ENCODE peak calls at places on chromosome 19, in four cellular contexts. A, L, P and C are unnamed samples.

GRCh38 chr19:19528721-19529490 is at the start of gene YJEFN3:
- DNase-seq in A (no peak), L (no peak), P (no peak), C (no peak)

GRCh38 chr19:48551437-48552302 is at the start of gene SULT2B1:
- DNase-seq in A (no peak), L (peak), P (peak), C (no peak)

GRCh38 chr19:29517412-29517811 is 8.4 kb upstream of the VSTM2B start:
- DNase-seq in A (peak), L (no peak), P (no peak), C (no peak)

GRCh38 chr19:55423225-55423967 is 15.8 kb upstream of the UBE2S start:
- DNase-seq in A (no peak), L (no peak), P (no peak), C (no peak)

GRCh38 chr19:51552996-51553725 is 17.9 kb upstream of the ZNF175 start:
- DNase-seq in A (no peak), L (no peak), P (peak), C (no peak)

GRCh38 chr19:39192846-39193245 is 3.9 kb upstream of the NCCRP1 start:
- DNase-seq in A (no peak), L (no peak), P (no peak), C (no peak)

GRCh38 chr19:35266904-35267817 is 1.6 kb upstream of the USF2 start:
- DNase-seq in A (peak), L (peak), P (no peak), C (no peak)

GRCh38 chr19:39363909-39364457 is 21.8 kb downstream of the SAMD4B start:
- DNase-seq in A (no peak), L (no peak), P (no peak), C (no peak)

GRCh38 chr19:42407816-42408175 is 17.7 kb upstream of the CNFN start:
- DNase-seq in A (no peak), L (no peak), P (no peak), C (no peak)

GRCh38 chr19:3511506-3512251 is 5.6 kb downstream of the FZR1 start:
- DNase-seq in A (no peak), L (no peak), P (no peak), C (no peak)

GRCh38 chr19:1151917-1152601 is 22.0 kb downstream of the SBNO2 start:
- DNase-seq in A (peak), L (no peak), P (no peak), C (no peak)

GRCh38 chr19:10111405-10111811 is at the start of gene P2RY11:
- DNase-seq in A (peak), L (no peak), P (no peak), C (no peak)

GRCh38 chr19:42596391-42597071 is 1.8 kb upstream of the CEACAM8 start:
- DNase-seq in A (peak), L (no peak), P (peak), C (peak)

GRCh38 chr19:50607874-50608785 is 31.6 kb downstream of the SYT3 start:
- DNase-seq in A (peak), L (peak), P (peak), C (peak)

GRCh38 chr19:16316506-16316882 is 8.1 kb upstream of the KLF2 start:
- DNase-seq in A (no peak), L (no peak), P (no peak), C (no peak)
- TF ChIP-seq POLR2AphosphoS5 in A (peak), L (no peak), P (no peak), C (no peak)

GRCh38 chr19:46661735-46662592 is 982 bp upstream of the DACT3 start:
- DNase-seq in A (peak), L (peak), P (peak), C (no peak)

GRCh38 chr19:46660601-46661019 is 372 bp downstream of the DACT3 start:
- DNase-seq in A (no peak), L (peak), P (no peak), C (no peak)

GRCh38 chr19:46659151-46660007 is 1.6 kb downstream of the DACT3 start:
- DNase-seq in A (peak), L (no peak), P (no peak), C (no peak)

GRCh38 chr19:46660008-46660517 is 919 bp downstream of the DACT3 start:
- DNase-seq in A (peak), L (no peak), P (no peak), C (no peak)

GRCh38 chr19:46661020-46661731 is at the start of gene DACT3:
- DNase-seq in A (peak), L (peak), P (peak), C (peak)
- TF ChIP-seq POLR2A in A (no peak), L (no peak), P (no peak), C (no peak)

DNA sequence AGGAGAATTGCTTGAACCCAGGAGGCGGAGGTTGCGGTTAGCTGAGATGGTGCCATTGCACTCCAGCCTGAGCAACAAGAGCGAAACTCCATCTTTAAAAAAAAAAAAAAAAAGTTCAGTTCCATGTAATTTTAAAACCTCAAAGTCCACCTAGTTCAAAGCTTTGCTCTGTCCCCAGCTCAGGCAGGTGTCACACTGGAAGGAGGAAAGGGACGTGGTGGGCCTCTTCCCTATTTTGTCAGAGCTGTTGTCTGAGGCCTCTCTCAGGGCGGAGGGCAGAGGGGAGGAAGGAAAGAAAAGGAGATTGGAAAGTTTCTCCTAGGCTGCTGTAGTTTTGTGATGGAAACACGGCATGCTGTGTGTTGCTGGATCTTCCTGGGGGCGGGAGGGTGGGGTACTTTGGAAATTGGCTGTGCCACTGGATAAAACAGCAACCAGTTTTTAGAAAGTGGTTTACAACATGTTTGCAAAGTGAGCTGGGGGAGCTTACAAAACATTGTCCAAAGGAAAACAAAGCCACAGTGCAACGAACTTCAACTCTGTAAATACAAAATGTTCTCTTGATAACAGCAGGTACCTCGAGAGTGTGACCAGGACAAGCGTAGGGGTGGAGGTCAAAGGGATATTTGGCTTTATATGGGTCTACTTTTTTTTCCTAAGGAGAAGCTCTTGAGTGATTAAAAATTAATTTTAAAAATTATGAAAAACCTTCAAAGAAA is 2.3 kb downstream of the IGSF23 start:
- DNase-seq in A (no peak), L (no peak), P (no peak), C (no peak)
- TF ChIP-seq POLR2AphosphoS5 in A (no peak), L (no peak), P (no peak), C (no peak)

GRCh38 chr19:13848811-13849241 is 28.1 kb upstream of the NANOS3 start:
- DNase-seq in A (no peak), L (no peak), P (no peak), C (no peak)

GRCh38 chr19:13849991-13850909 is 26.7 kb upstream of the NANOS3 start:
- DNase-seq in A (peak), L (peak), P (peak), C (no peak)

GRCh38 chr19:13849277-13849676 is 27.7 kb upstream of the NANOS3 start:
- DNase-seq in A (no peak), L (peak), P (no peak), C (no peak)

GRCh38 chr19:13847900-13848677 is 28.8 kb upstream of the NANOS3 start:
- DNase-seq in A (no peak), L (no peak), P (no peak), C (no peak)

DNA sequence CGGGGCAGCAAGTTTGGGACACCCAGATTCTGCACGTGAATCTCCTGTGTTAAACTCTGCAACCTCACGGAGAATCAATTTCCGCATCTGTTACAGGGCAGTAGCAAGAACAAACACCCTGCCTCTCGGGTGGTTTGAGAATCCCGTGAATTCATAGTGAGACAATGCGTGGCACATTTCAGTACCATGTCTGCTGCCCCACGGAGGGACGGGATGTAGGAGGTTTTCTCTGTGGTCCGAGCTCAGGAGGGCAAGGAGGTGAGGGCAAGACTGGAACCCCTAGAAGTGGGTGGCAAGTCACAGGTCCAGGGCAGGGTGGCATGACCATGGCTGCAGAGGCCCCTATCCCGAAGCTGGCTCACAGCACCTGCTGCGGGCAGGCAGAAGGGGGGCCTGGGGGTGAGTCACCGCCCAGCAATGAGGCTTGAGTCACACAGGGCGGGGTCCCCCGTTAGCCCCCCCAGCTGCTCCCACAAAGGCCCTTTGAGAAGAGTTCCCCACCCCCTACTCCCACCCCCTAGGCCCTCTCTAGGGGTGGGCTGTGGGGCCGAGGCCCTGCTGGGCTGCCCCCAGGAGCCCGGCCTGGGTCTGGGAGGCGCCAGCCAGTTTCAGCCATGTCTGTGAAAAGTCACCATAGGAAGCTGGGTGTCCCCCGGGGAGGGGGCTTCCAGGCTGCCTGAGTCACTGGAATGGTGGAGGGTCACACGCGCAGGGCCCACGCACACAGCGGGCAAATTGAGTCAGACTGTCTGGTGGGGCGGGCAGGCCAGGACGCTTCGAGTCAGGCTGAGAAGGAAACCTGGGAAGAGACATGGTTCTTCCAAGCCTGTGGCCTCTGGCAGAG is 25.8 kb upstream of the NANOS3 start:
- DNase-seq in A (peak), L (peak), P (peak), C (no peak)
- TF ChIP-seq POLR2A in A (no peak), L (peak), P (no peak), C (no peak)

DNA sequence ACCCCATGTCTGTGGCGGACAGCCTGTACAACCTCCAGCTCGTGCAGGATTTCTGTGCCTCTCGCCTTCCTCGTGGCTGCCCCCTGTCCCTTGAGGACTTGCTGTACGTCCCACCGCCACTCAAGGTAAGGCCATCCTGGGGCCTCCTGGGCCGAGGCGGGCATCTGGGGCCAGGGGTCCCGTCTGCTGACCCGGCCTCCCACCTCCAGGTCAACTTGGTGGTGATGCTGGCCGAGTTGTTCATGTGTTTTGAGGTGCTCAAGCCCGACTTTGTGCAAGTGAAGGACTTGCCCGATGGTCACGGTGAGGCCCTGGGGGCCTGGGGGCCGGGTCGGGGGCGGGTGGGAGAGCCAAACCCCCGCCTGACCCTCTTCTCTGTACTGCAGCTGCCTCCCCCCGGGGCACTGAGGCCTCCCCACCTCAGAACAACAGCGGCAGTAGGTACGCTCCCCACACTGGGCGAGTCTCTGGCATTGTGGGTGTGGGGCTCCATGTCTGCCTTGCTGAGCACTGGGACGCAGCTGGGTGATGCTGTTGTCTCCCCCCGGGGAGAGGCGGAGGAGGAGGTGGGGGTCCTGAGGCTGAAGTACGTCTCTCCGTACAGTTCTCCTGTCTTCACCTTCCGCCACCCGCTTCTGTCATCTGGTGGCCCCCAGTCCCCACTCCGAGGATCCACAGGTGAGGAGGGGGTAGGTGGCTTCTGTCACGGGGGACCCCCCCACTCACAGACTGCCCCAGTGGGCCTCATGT is 15.0 kb downstream of the CAMSAP3 start:
- DNase-seq in A (no peak), L (no peak), P (no peak), C (no peak)
- TF ChIP-seq POLR2AphosphoS5 in A (no peak), L (no peak), P (no peak), C (no peak)